ENCODE peak calls at places on chromosomes 4 and X, in six cellular contexts. D, U, T, W, I and Y are unnamed samples.

GRCh38 chr4:51894246-51894645 is 51.3 kb downstream of the DCUN1D4 start:
- DNase-seq in D (no peak), U (no peak), T (no peak), W (no peak), I (no peak), Y (no peak)

GRCh38 chr4:151786158-151786495 is 25.3 kb upstream of the GATB start:
- DNase-seq in D (no peak), U (no peak), T (no peak), W (no peak), I (no peak), Y (no peak)

GRCh38 chrX:81120270-81120935 is 81.3 kb downstream of the HMGN5 start:
- DNase-seq in D (peak; percentile 7), U (no peak), T (no peak), W (peak; percentile 20), I (no peak), Y (no peak)

GRCh38 chr4:146643812-146644401 is 5.2 kb downstream of the POU4F2 start:
- DNase-seq in D (no peak), U (no peak), T (no peak), W (no peak), I (no peak), Y (no peak)

GRCh38 chrX:123475068-123475724 is 257.7 kb downstream of the THOC2 start:
- DNase-seq in D (no peak), U (no peak), T (no peak), W (no peak), I (no peak), Y (no peak)

GRCh38 chr4:80592950-80593349 is 257.4 kb downstream of the CFAP299 start:
- DNase-seq in D (no peak), U (no peak), T (no peak), W (no peak), I (no peak), Y (no peak)

GRCh38 chrX:638482-639131 is 8.0 kb downstream of the SHOX start:
- DNase-seq in D (no peak), U (no peak), T (no peak), W (no peak), I (peak; percentile 35), Y (no peak)

GRCh38 chr4:55303818-55304217 is 42.2 kb upstream of the SRD5A3 start:
- DNase-seq in D (no peak), U (peak; percentile 26), T (no peak), W (no peak), I (no peak), Y (no peak)

GRCh38 chr4:20256381-20256881 is 4.7 kb downstream of the SLIT2 start:
- DNase-seq in D (no peak), U (no peak), T (no peak), W (no peak), I (no peak), Y (no peak)

GRCh38 chrX:2320580-2321327 is 180.0 kb downstream of the DHRSX start:
- DNase-seq in D (peak; percentile 41), U (no peak), T (peak; percentile 67), W (no peak), I (no peak), Y (no peak)

GRCh38 chrX:133250184-133251080 is 32.3 kb upstream of the TFDP3 start:
- DNase-seq in D (no peak), U (no peak), T (no peak), W (no peak), I (no peak), Y (peak; percentile 61)

GRCh38 chr4:172830295-172830764 is 338.3 kb upstream of the GALNT7 start:
- DNase-seq in D (no peak), U (peak; percentile 13), T (no peak), W (no peak), I (no peak), Y (no peak)

GRCh38 chr4:79852305-79852730 is 220.7 kb downstream of the ANTXR2 start:
- DNase-seq in D (peak; percentile 6), U (peak; percentile 40), T (peak; percentile 43), W (peak; percentile 20), I (no peak), Y (no peak)

GRCh38 chrX:20527458-20528099 is 260.9 kb upstream of the RPS6KA3 start:
- DNase-seq in D (peak; percentile 39), U (no peak), T (peak; percentile 24), W (no peak), I (no peak), Y (no peak)

DNA sequence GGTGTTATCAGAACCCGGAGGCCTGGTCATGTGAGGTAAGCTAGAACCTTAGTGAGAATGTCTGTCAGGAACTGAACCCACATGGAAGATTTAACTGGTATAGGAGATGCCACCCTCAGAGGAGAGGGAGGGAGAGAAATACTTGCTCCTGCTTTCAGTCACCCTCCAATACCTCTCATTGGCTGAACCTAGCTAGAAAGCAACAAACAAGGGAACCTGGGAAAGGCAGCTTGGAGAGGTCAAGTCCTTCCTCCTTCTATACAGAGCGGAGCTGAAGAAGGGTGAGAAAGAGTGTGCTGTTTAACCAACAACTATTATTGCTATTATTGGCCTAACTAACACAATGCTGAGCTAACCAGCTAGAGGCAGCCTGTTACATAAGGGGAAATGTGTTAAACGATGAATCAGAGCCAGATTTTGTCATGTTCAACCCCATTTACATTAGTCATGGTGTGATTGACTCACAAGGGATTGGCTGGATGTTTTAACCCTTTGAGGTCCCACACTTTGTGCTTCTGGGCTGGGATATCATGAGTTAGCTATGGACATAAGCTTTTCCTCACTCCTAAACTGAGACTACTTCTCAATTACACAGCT is 96.5 kb upstream of the ESX1 start:
- DNase-seq in D (no peak), U (peak; percentile 41), T (no peak), W (no peak), I (no peak), Y (no peak)
- H3K27ac ChIP-seq in D (no peak overlapping the region), U (no peak overlapping the region), T (no peak overlapping the region), W (no peak overlapping the region), I (no peak overlapping the region), Y (no peak overlapping the region)

DNA sequence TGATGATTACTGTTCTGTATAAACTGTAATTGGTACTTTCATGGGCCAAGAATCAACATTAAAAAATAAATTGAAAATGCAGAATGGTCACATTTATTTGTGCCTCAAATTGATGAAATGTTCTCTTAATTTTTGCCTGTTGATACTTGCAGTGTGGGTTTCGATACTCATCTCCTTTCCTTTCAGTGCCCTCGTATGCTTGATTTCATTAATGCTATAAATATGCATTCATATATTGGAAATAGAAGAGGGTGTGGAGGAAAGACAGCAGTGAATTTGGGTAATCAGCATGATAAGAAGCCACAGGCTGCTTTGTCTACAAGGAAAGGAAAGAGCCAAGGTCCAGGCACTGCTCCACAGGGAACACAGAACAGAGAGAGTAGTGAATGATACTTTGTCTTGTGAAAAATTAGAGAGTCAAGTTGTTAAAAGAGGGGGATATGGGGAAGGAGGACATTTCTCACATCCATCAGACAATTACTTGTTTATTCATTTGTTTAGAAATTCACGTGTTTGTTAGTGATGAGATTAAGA is 1.0 kb upstream of the DDX60 start:
- DNase-seq in D (no peak), U (no peak), T (no peak), W (no peak), I (no peak), Y (no peak)
- H3K4me3 ChIP-seq in D (no peak overlapping the region), U (no peak overlapping the region), T (peak overlapping the region; percentile 81), W (no peak overlapping the region), I (peak overlapping the region; percentile 100), Y (peak overlapping the region; percentile 80)

DNA sequence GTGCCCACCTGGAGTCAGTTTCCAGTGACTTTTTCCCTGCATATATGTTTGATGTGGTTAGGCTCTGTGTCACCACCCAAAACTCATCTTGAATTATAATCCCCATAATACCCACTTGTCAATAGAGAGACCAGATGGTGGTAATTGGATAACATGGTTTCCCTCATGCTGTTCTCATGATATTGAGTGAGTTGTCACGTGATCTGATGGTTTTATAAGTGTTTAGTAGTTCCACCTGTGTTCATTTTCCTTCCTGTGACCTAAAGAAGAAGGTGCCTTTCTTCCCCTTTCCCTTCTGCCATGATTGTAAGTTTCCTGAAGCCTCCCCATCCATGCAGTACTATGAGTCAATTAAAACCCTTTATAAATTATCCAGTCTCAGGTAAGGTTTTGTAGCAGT is 740.9 kb downstream of the ARAP2 start:
- DNase-seq in D (no peak), U (no peak), T (no peak), W (no peak), I (no peak), Y (no peak)
- H3K27ac ChIP-seq in D (no peak overlapping the region), U (no peak overlapping the region), T (no peak overlapping the region), W (no peak overlapping the region), I (no peak overlapping the region), Y (no peak overlapping the region)

GRCh38 chr4:15906024-15906443 is 32.5 kb downstream of the FGFBP1 start:
- DNase-seq in D (peak; percentile 16), U (peak; percentile 95), T (peak; percentile 18), W (peak; percentile 90), I (no peak), Y (no peak)
- H3K4me3 ChIP-seq in D (no peak overlapping the region), U (peak overlapping the region; percentile 47), T (no peak overlapping the region), W (no peak overlapping the region), I (no peak overlapping the region), Y (no peak overlapping the region)

DNA sequence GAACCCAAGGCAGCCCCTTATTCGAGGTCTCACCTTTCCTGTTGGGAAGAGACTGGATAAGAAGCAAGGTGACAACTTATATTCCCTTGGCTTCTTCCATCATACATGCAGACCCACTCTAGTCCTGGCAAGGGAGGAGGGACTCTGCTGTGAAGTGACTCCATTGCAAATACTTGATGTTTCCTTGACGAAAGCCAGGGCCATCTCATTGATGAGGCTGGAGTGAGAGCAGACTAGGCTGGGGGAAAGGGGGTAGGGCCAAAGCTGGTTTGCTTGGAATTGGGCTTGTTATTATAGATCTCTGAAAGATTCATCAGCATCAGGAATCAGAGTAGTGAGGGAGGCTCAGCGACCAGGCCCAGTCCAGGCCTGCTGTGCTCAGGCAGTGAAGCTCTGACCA is 2.3 kb upstream of the NHSL2 start:
- DNase-seq in D (no peak), U (no peak), T (no peak), W (no peak), I (no peak), Y (no peak)
- H3K27ac ChIP-seq in D (no peak overlapping the region), U (no peak overlapping the region), T (no peak overlapping the region), W (no peak overlapping the region), I (no peak overlapping the region), Y (no peak overlapping the region)

GRCh38 chrX:65463550-65463949 is 71.0 kb downstream of the LAS1L start:
- DNase-seq in D (no peak), U (no peak), T (no peak), W (no peak), I (no peak), Y (no peak)
- H3K4me3 ChIP-seq in D (no peak overlapping the region), U (no peak overlapping the region), T (no peak overlapping the region), W (no peak overlapping the region), I (no peak overlapping the region), Y (no peak overlapping the region)

DNA sequence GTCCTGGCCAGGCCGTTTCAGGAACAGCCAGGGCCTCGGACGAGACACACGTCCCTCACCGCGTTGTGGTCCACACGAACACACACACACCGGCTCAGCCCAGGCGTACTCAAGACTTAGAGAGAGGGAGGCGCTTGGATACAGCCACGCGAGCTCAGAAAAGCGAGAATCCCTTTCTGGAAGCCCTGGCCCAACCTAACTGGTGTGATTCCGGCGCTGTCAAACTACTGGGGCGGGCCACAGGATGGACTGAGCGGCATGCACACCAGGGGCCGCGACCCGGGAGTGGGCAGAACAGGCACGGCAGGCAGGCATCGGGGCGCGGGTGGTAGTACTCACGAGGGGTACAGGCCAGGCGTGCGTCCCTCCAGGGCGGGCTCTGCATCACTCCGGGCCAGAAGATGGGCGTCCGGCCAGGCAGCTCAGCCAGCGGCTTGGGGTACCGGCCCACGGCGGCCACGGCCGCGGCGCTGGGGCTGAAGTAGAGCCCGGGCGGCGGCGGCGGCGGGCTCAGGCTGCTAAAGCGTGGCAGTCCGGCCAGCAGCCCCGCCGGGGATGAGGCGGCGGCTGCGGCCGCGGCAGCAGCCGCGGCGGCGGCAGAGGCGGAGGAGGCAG is 1.8 kb downstream of the NKX6-1 start:
- DNase-seq in D (peak; percentile 37), U (no peak), T (no peak), W (no peak), I (no peak), Y (no peak)
- H3K27ac ChIP-seq in D (peak overlapping the region; percentile 79), U (peak overlapping the region; percentile 56), T (no peak overlapping the region), W (no peak overlapping the region), I (no peak overlapping the region), Y (no peak overlapping the region)